ENCODE peak calls at places on chromosomes 7 and 10, in six cellular contexts. One of them, this sample, is unnamed.

GRCh38 chr7:5500056-5500776 is 76.6 kb upstream of the TNRC18 start:
- DNase-seq in posterior vena cava: no peak
- DNase-seq in AG08395: no peak
- DNase-seq in GM13977: no peak
- DNase-seq in effector CD8-positive, alpha-beta T cell: no peak
- DNase-seq in cortex of kidney: no peak
- DNase-seq in this sample: no peak

GRCh38 chr7:6640246-6640721 is 3.2 kb downstream of the ZNF316 start:
- DNase-seq in effector CD8-positive, alpha-beta T cell: no peak
- DNase-seq in GM13977: no peak
- DNase-seq in cortex of kidney: no peak
- DNase-seq in AG08395: peak; percentile 56
- DNase-seq in posterior vena cava: peak; percentile 86
- DNase-seq in this sample: no peak

GRCh38 chr7:84248267-84248666 is 53.7 kb upstream of the SEMA3A start:
- DNase-seq in GM13977: peak; percentile 7
- DNase-seq in AG08395: no peak
- DNase-seq in effector CD8-positive, alpha-beta T cell: no peak
- DNase-seq in cortex of kidney: no peak
- DNase-seq in posterior vena cava: no peak
- DNase-seq in this sample: no peak

GRCh38 chr10:13559124-13559700 is 27.6 kb upstream of the PRPF18 start:
- DNase-seq in cortex of kidney: no peak
- DNase-seq in posterior vena cava: no peak
- DNase-seq in effector CD8-positive, alpha-beta T cell: no peak
- DNase-seq in AG08395: no peak
- DNase-seq in GM13977: no peak
- DNase-seq in this sample: no peak

GRCh38 chr7:37930226-37930948 is 9.9 kb downstream of the EPDR1 start:
- DNase-seq in effector CD8-positive, alpha-beta T cell: no peak
- DNase-seq in AG08395: peak; percentile 36
- DNase-seq in posterior vena cava: no peak
- DNase-seq in GM13977: no peak
- DNase-seq in cortex of kidney: no peak
- DNase-seq in this sample: no peak

GRCh38 chr10:125117941-125118630 is 42.3 kb downstream of the CTBP2 start:
- DNase-seq in effector CD8-positive, alpha-beta T cell: no peak
- DNase-seq in GM13977: no peak
- DNase-seq in posterior vena cava: no peak
- DNase-seq in cortex of kidney: no peak
- DNase-seq in AG08395: peak; percentile 22
- DNase-seq in this sample: no peak

GRCh38 chr7:55306331-55306730 is 58.8 kb upstream of the LANCL2 start:
- DNase-seq in AG08395: no peak
- DNase-seq in cortex of kidney: no peak
- DNase-seq in effector CD8-positive, alpha-beta T cell: no peak
- DNase-seq in GM13977: no peak
- DNase-seq in posterior vena cava: no peak
- DNase-seq in this sample: no peak

GRCh38 chr10:6667679-6668270 is 87.7 kb upstream of the PRKCQ start:
- DNase-seq in AG08395: peak; percentile 41
- DNase-seq in posterior vena cava: no peak
- DNase-seq in effector CD8-positive, alpha-beta T cell: no peak
- DNase-seq in GM13977: no peak
- DNase-seq in cortex of kidney: no peak
- DNase-seq in this sample: no peak

GRCh38 chr10:25048463-25048862 is 32.1 kb downstream of the THNSL1 start:
- DNase-seq in cortex of kidney: no peak
- DNase-seq in posterior vena cava: no peak
- DNase-seq in AG08395: no peak
- DNase-seq in GM13977: no peak
- DNase-seq in effector CD8-positive, alpha-beta T cell: no peak
- DNase-seq in this sample: no peak